ENCODE peak calls at places on chromosomes 7 and 10, in five cellular contexts. One of them, this sample, is unnamed.

GRCh38 chr7:65980478-65981250 is 1.3 kb downstream of the GUSB start:
- DNase-seq in K562: peak; percentile 87
- DNase-seq in HCT116: no peak
- DNase-seq in suprapubic skin: peak; percentile 83
- DNase-seq in gastrocnemius medialis: peak; percentile 18
- DNase-seq in this sample: no peak

GRCh38 chr10:132036153-132036886 is 29.4 kb upstream of the JAKMIP3 start:
- DNase-seq in K562: no peak
- DNase-seq in HCT116: no peak
- DNase-seq in suprapubic skin: no peak
- DNase-seq in gastrocnemius medialis: no peak
- DNase-seq in this sample: peak; percentile 31

GRCh38 chr10:118584181-118584954 is 11.1 kb downstream of the PRLHR start:
- DNase-seq in K562: no peak
- DNase-seq in HCT116: no peak
- DNase-seq in suprapubic skin: no peak
- DNase-seq in gastrocnemius medialis: no peak
- DNase-seq in this sample: no peak

GRCh38 chr7:44386139-44386913 is 60.9 kb upstream of the CAMK2B start:
- DNase-seq in K562: no peak
- DNase-seq in HCT116: no peak
- DNase-seq in suprapubic skin: no peak
- DNase-seq in gastrocnemius medialis: no peak
- DNase-seq in this sample: no peak

GRCh38 chr10:49138361-49138891 is 4.6 kb upstream of the FAM170B start:
- DNase-seq in K562: no peak
- DNase-seq in HCT116: no peak
- DNase-seq in suprapubic skin: no peak
- DNase-seq in gastrocnemius medialis: no peak
- DNase-seq in this sample: no peak

GRCh38 chr7:2818653-2819052 is 25.5 kb downstream of the GNA12 start:
- DNase-seq in K562: no peak
- DNase-seq in HCT116: no peak
- DNase-seq in suprapubic skin: no peak
- DNase-seq in gastrocnemius medialis: no peak
- DNase-seq in this sample: no peak

GRCh38 chr10:103896225-103896624 is 21.8 kb downstream of the STN1 start:
- DNase-seq in K562: no peak
- DNase-seq in HCT116: peak; percentile 45
- DNase-seq in suprapubic skin: no peak
- DNase-seq in gastrocnemius medialis: no peak
- DNase-seq in this sample: no peak

GRCh38 chr10:17465328-17466125 is 11.1 kb upstream of the ST8SIA6 start:
- DNase-seq in K562: no peak
- DNase-seq in HCT116: no peak
- DNase-seq in suprapubic skin: no peak
- DNase-seq in gastrocnemius medialis: no peak
- DNase-seq in this sample: no peak

GRCh38 chr7:134186022-134186421 is 58.9 kb downstream of the LRGUK start:
- DNase-seq in K562: no peak
- DNase-seq in HCT116: no peak
- DNase-seq in suprapubic skin: no peak
- DNase-seq in gastrocnemius medialis: no peak
- DNase-seq in this sample: no peak

GRCh38 chr10:101014230-101014884 is 14.7 kb downstream of the LZTS2 start:
- DNase-seq in K562: peak; percentile 74
- DNase-seq in HCT116: no peak
- DNase-seq in suprapubic skin: peak; percentile 90
- DNase-seq in gastrocnemius medialis: peak; percentile 64
- DNase-seq in this sample: peak; percentile 90

GRCh38 chr10:45044290-45044689 is 43.6 kb downstream of the ZNF22 start:
- DNase-seq in K562: no peak
- DNase-seq in HCT116: no peak
- DNase-seq in suprapubic skin: no peak
- DNase-seq in gastrocnemius medialis: no peak
- DNase-seq in this sample: no peak

GRCh38 chr10:117174439-117175214 is 22.7 kb upstream of the KCNK18 start:
- DNase-seq in K562: peak; percentile 74
- DNase-seq in HCT116: peak; percentile 82
- DNase-seq in suprapubic skin: peak; percentile 88
- DNase-seq in gastrocnemius medialis: peak; percentile 30
- DNase-seq in this sample: peak; percentile 91

GRCh38 chr7:17599733-17600685 is 301.6 kb downstream of the AHR start:
- DNase-seq in K562: no peak
- DNase-seq in HCT116: no peak
- DNase-seq in suprapubic skin: no peak
- DNase-seq in gastrocnemius medialis: no peak
- DNase-seq in this sample: no peak

GRCh38 chr10:72085166-72085565 is 3.2 kb downstream of the SPOCK2 start:
- DNase-seq in K562: no peak
- DNase-seq in HCT116: no peak
- DNase-seq in suprapubic skin: no peak
- DNase-seq in gastrocnemius medialis: no peak
- DNase-seq in this sample: no peak

GRCh38 chr10:127034790-127035189 is 129.6 kb downstream of the DOCK1 start:
- DNase-seq in K562: no peak
- DNase-seq in HCT116: no peak
- DNase-seq in suprapubic skin: no peak
- DNase-seq in gastrocnemius medialis: no peak
- DNase-seq in this sample: no peak

GRCh38 chr7:103445228-103446020 is 583 bp downstream of the SLC26A5 start:
- DNase-seq in K562: peak; percentile 15
- DNase-seq in HCT116: no peak
- DNase-seq in suprapubic skin: no peak
- DNase-seq in gastrocnemius medialis: no peak
- DNase-seq in this sample: peak; percentile 24

GRCh38 chr10:33314788-33315561 is 19.5 kb downstream of the NRP1 start:
- DNase-seq in K562: no peak
- DNase-seq in HCT116: no peak
- DNase-seq in suprapubic skin: no peak
- DNase-seq in gastrocnemius medialis: no peak
- DNase-seq in this sample: no peak

DNA sequence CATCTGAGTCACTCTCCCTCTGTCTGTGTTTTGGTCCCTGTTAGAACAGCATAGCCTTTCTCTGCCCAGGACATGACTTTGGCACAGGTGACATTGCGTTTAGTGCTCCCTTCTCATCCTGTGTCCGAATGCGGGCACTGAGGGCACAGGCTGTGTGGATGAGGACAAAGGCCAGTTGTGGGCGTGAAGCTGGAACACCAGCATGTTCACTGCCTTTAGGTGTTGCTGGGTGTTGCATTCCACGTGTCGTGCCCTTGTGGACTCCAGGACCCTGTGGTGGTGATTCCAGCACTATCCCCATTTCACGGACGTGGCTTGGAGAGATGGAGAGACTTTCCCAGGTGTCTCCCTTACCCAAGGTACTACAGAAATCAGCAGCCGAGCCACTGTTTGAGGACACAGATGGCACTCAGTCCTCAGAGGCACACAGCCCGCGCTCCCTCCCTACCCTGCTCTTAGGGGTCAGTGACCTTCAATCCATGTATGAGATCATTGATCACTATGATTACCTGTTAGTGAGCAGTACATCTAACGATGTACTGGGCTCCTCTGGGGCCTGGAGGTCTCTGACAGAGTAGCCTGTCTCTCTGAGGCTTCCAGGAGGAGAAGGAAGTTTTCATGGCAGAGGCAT is 917 bp upstream of the CNPY1 start:
- DNase-seq in K562: no peak
- DNase-seq in HCT116: no peak
- DNase-seq in suprapubic skin: no peak
- DNase-seq in gastrocnemius medialis: no peak
- DNase-seq in this sample: no peak
- TF ChIP-seq CTCF in K562: no peak
- TF ChIP-seq CTCF in HCT116: no peak
- TF ChIP-seq CTCF in suprapubic skin: no peak
- TF ChIP-seq CTCF in gastrocnemius medialis: no peak
- TF ChIP-seq CTCF in this sample: no peak

GRCh38 chr7:98238976-98239375 is 13.1 kb downstream of the TECPR1 start:
- DNase-seq in K562: no peak
- DNase-seq in HCT116: no peak
- DNase-seq in suprapubic skin: no peak
- DNase-seq in gastrocnemius medialis: no peak
- DNase-seq in this sample: no peak

GRCh38 chr7:98242934-98243333 is 9.1 kb downstream of the TECPR1 start:
- DNase-seq in K562: no peak
- DNase-seq in HCT116: no peak
- DNase-seq in suprapubic skin: no peak
- DNase-seq in gastrocnemius medialis: no peak
- DNase-seq in this sample: no peak

GRCh38 chr7:98242342-98242741 is 9.7 kb downstream of the TECPR1 start:
- DNase-seq in K562: no peak
- DNase-seq in HCT116: no peak
- DNase-seq in suprapubic skin: no peak
- DNase-seq in gastrocnemius medialis: no peak
- DNase-seq in this sample: no peak

GRCh38 chr7:98241674-98242241 is 10.3 kb downstream of the TECPR1 start:
- DNase-seq in K562: no peak
- DNase-seq in HCT116: no peak
- DNase-seq in suprapubic skin: no peak
- DNase-seq in gastrocnemius medialis: no peak
- DNase-seq in this sample: no peak

GRCh38 chr7:98240961-98241673 is 10.9 kb downstream of the TECPR1 start:
- DNase-seq in K562: peak; percentile 57
- DNase-seq in HCT116: peak; percentile 18
- DNase-seq in suprapubic skin: no peak
- DNase-seq in gastrocnemius medialis: no peak
- DNase-seq in this sample: peak; percentile 81
- TF ChIP-seq CTCF in K562: peak; percentile 75
- TF ChIP-seq CTCF in HCT116: peak; percentile 90
- TF ChIP-seq CTCF in suprapubic skin: peak; percentile 56
- TF ChIP-seq CTCF in gastrocnemius medialis: peak; percentile 72
- TF ChIP-seq CTCF in this sample: peak; percentile 88

GRCh38 chr7:73838642-73839041 is 3.7 kb downstream of the METTL27 start:
- DNase-seq in K562: no peak
- DNase-seq in HCT116: no peak
- DNase-seq in suprapubic skin: no peak
- DNase-seq in gastrocnemius medialis: no peak
- DNase-seq in this sample: no peak
- TF ChIP-seq CTCF in K562: no peak
- TF ChIP-seq CTCF in HCT116: no peak
- TF ChIP-seq CTCF in suprapubic skin: no peak
- TF ChIP-seq CTCF in gastrocnemius medialis: no peak
- TF ChIP-seq CTCF in this sample: no peak

GRCh38 chr7:97971990-97972943 is 17.7 kb downstream of the OCM2 start:
- DNase-seq in K562: peak; percentile 93
- DNase-seq in HCT116: peak; percentile 63
- DNase-seq in suprapubic skin: peak; percentile 91
- DNase-seq in gastrocnemius medialis: peak; percentile 46
- DNase-seq in this sample: peak; percentile 28
- TF ChIP-seq CTCF in K562: peak; percentile 79
- TF ChIP-seq CTCF in HCT116: peak; percentile 31
- TF ChIP-seq CTCF in suprapubic skin: no peak
- TF ChIP-seq CTCF in gastrocnemius medialis: no peak
- TF ChIP-seq CTCF in this sample: no peak

DNA sequence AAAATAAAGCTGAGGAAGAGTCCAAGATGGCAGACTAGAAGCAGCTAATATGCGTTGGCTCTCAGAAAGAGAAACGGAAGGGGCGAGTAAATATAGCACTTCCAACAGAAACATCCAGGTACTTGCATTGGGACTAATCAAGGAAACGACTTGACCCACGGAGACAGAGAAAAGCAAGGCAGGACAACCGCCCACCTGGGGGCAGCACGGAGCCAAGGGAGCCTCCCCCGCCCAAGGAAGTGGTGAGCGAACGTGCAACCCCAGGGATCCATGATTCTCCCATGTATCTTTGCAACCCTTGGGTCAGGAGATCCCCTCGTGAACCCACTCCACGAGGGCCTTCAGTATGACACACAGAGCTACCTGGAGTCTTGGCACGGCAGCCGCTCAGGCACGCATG is 45.4 kb upstream of the GRM3 start:
- DNase-seq in K562: peak; percentile 36
- DNase-seq in HCT116: no peak
- DNase-seq in suprapubic skin: no peak
- DNase-seq in gastrocnemius medialis: no peak
- DNase-seq in this sample: peak; percentile 34
- TF ChIP-seq CTCF in K562: peak; percentile 21
- TF ChIP-seq CTCF in HCT116: peak; percentile 58
- TF ChIP-seq CTCF in suprapubic skin: no peak
- TF ChIP-seq CTCF in gastrocnemius medialis: no peak
- TF ChIP-seq CTCF in this sample: no peak

GRCh38 chr10:31878486-31878885 is 50.1 kb downstream of the ARHGAP12 start:
- DNase-seq in K562: no peak
- DNase-seq in HCT116: no peak
- DNase-seq in suprapubic skin: no peak
- DNase-seq in gastrocnemius medialis: no peak
- DNase-seq in this sample: no peak

GRCh38 chr10:31876616-31877352 is 51.8 kb downstream of the ARHGAP12 start:
- DNase-seq in K562: no peak
- DNase-seq in HCT116: no peak
- DNase-seq in suprapubic skin: no peak
- DNase-seq in gastrocnemius medialis: no peak
- DNase-seq in this sample: no peak

GRCh38 chr10:31873724-31874123 is 54.9 kb downstream of the ARHGAP12 start:
- DNase-seq in K562: no peak
- DNase-seq in HCT116: no peak
- DNase-seq in suprapubic skin: no peak
- DNase-seq in gastrocnemius medialis: no peak
- DNase-seq in this sample: no peak

GRCh38 chr10:31871266-31871887 is 57.3 kb downstream of the ARHGAP12 start:
- DNase-seq in K562: no peak
- DNase-seq in HCT116: no peak
- DNase-seq in suprapubic skin: no peak
- DNase-seq in gastrocnemius medialis: no peak
- DNase-seq in this sample: no peak

GRCh38 chr10:31875608-31876007 is 53.0 kb downstream of the ARHGAP12 start:
- DNase-seq in K562: no peak
- DNase-seq in HCT116: no peak
- DNase-seq in suprapubic skin: no peak
- DNase-seq in gastrocnemius medialis: no peak
- DNase-seq in this sample: no peak
- TF ChIP-seq CTCF in K562: no peak
- TF ChIP-seq CTCF in HCT116: no peak
- TF ChIP-seq CTCF in suprapubic skin: no peak
- TF ChIP-seq CTCF in gastrocnemius medialis: no peak
- TF ChIP-seq CTCF in this sample: no peak